ENCODE peak calls at places on chromosomes 3 and 15, in ten cellular contexts. U, P, N, Y, H, G, K, B, Z and V are unnamed samples.

GRCh38 chr15:70722266-70723123 is 40.9 kb downstream of the UACA start:
- DNase-seq in U (peak; percentile 71), P (peak; percentile 54), N (no peak), Y (no peak), H (peak; percentile 87), G (no peak), K (peak; percentile 79), B (no peak), Z (no peak), V (no peak)

GRCh38 chr3:38119802-38120689 is 16.9 kb downstream of the ACAA1 start:
- DNase-seq in U (no peak), P (no peak), N (no peak), Y (no peak), H (no peak), G (no peak), K (no peak), B (no peak), Z (no peak), V (no peak)

GRCh38 chr3:10272977-10273376 is 19.8 kb downstream of the GHRL start:
- DNase-seq in U (no peak), P (no peak), N (no peak), Y (no peak), H (no peak), G (no peak), K (no peak), B (no peak), Z (no peak), V (no peak)

GRCh38 chr15:52076889-52077781 is 35.4 kb downstream of the BCL2L10 start:
- DNase-seq in U (peak; percentile 95), P (peak; percentile 62), N (no peak), Y (no peak), H (peak; percentile 51), G (no peak), K (peak; percentile 77), B (no peak), Z (no peak), V (peak; percentile 99)

GRCh38 chr3:78258798-78259197 is 1218.9 kb downstream of the ROBO2 start:
- DNase-seq in U (peak; percentile 30), P (peak; percentile 20), N (no peak), Y (no peak), H (peak; percentile 88), G (no peak), K (peak; percentile 85), B (no peak), Z (no peak), V (no peak)

GRCh38 chr15:82122754-82123400 is 77.1 kb upstream of the MEX3B start:
- DNase-seq in U (peak; percentile 98), P (peak; percentile 70), N (peak; percentile 35), Y (no peak), H (peak; percentile 97), G (no peak), K (peak; percentile 99), B (no peak), Z (no peak), V (peak; percentile 99)

GRCh38 chr15:90648137-90649070 is 68.7 kb upstream of the BLM start:
- DNase-seq in U (peak; percentile 89), P (peak; percentile 69), N (peak; percentile 79), Y (peak; percentile 18), H (peak; percentile 92), G (peak; percentile 75), K (peak; percentile 80), B (no peak), Z (peak; percentile 44), V (peak; percentile 64)

GRCh38 chr3:4069796-4070195 is 233.4 kb upstream of the SETMAR start:
- DNase-seq in U (no peak), P (no peak), N (no peak), Y (no peak), H (no peak), G (no peak), K (no peak), B (no peak), Z (no peak), V (no peak)

GRCh38 chr15:87478688-87479072 is 777.9 kb downstream of the NTRK3 start:
- DNase-seq in U (no peak), P (no peak), N (no peak), Y (no peak), H (no peak), G (no peak), K (no peak), B (no peak), Z (no peak), V (no peak)